ENCODE peak calls at places on chromosome 5, in five cellular contexts. W is activated CD4-positive, alpha-beta memory T cell treated with anti-CD3 and anti-CD28 coated beads for 36 hours; B is HFFc6; Y is germinal center; M is HT-29. Q is an unnamed sample.

GRCh38 chr5:169701910-169702451 is 64.9 kb downstream of the DOCK2 start:
- DNase-seq in W (no peak), B (peak), Y (no peak), M (peak), Q (no peak)

GRCh38 chr5:175866377-175866907 is 4.9 kb upstream of the CPLX2 start:
- DNase-seq in W (no peak), B (no peak), Y (no peak), M (no peak), Q (no peak)

GRCh38 chr5:110087829-110088228 is 398.1 kb downstream of the MAN2A1 start:
- DNase-seq in W (no peak), B (no peak), Y (no peak), M (no peak), Q (no peak)

GRCh38 chr5:128287740-128288139 is 204.2 kb downstream of the SLC12A2 start:
- DNase-seq in W (no peak), B (no peak), Y (no peak), M (no peak), Q (no peak)

GRCh38 chr5:144187699-144188294 is 17.1 kb downstream of the KCTD16 start:
- DNase-seq in W (peak), B (peak), Y (peak), M (peak), Q (no peak)

GRCh38 chr5:173159256-173159655 is 14.9 kb downstream of the BNIP1 start:
- DNase-seq in W (no peak), B (no peak), Y (no peak), M (no peak), Q (no peak)

GRCh38 chr5:122192883-122193496 is 63.6 kb downstream of the ZNF474 start:
- DNase-seq in W (no peak), B (peak), Y (peak), M (peak), Q (no peak)

GRCh38 chr5:58871648-58872242 is 288.9 kb downstream of the RAB3C start:
- DNase-seq in W (no peak), B (peak), Y (peak), M (peak), Q (no peak)

GRCh38 chr5:68740204-68740910 is 353.5 kb upstream of the SLC30A5 start:
- DNase-seq in W (no peak), B (no peak), Y (peak), M (no peak), Q (no peak)

GRCh38 chr5:79062431-79062830 is 7.0 kb downstream of the DMGDH start:
- DNase-seq in W (no peak), B (no peak), Y (no peak), M (no peak), Q (no peak)

GRCh38 chr5:141039517-141039916 is 11.7 kb upstream of the PCDHB1 start:
- DNase-seq in W (no peak), B (no peak), Y (no peak), M (no peak), Q (no peak)

GRCh38 chr5:125056641-125057345 is 310.4 kb upstream of the ZNF608 start:
- DNase-seq in W (no peak), B (no peak), Y (no peak), M (no peak), Q (no peak)

GRCh38 chr5:108371263-108371662 is 10.6 kb downstream of the FBXL17 start:
- DNase-seq in W (no peak), B (no peak), Y (no peak), M (no peak), Q (no peak)

GRCh38 chr5:170382790-170383189 is 6.4 kb downstream of the KCNMB1 start:
- DNase-seq in W (no peak), B (no peak), Y (no peak), M (no peak), Q (no peak)

GRCh38 chr5:126122942-126123341 is 300.3 kb upstream of the GRAMD2B start:
- DNase-seq in W (no peak), B (no peak), Y (no peak), M (no peak), Q (no peak)

GRCh38 chr5:178429541-178430186 is 160.5 kb downstream of the COL23A1 start:
- DNase-seq in W (no peak), B (no peak), Y (no peak), M (no peak), Q (no peak)

GRCh38 chr5:5342784-5343183 is 79.7 kb upstream of the ICE1 start:
- DNase-seq in W (no peak), B (peak), Y (no peak), M (no peak), Q (no peak)

GRCh38 chr5:108634251-108634950 is 113.3 kb upstream of the FER start:
- DNase-seq in W (no peak), B (no peak), Y (no peak), M (no peak), Q (no peak)

GRCh38 chr5:38725419-38725865 is 120.4 kb upstream of the OSMR start:
- DNase-seq in W (no peak), B (no peak), Y (no peak), M (no peak), Q (no peak)

GRCh38 chr5:45695011-45695667 is 1.0 kb downstream of the HCN1 start:
- DNase-seq in W (no peak), B (no peak), Y (no peak), M (no peak), Q (no peak)

GRCh38 chr5:141560725-141561483 is 57.9 kb downstream of the DIAPH1 start:
- DNase-seq in W (no peak), B (peak), Y (no peak), M (peak), Q (peak)

Q was measured in right lobe of liver.